ENCODE peak calls at places on chromosomes 2 and 18, in four cellular contexts. One of them, this sample, is unnamed.

GRCh38 chr2:163692611-163693482 is 43.0 kb downstream of the FIGN start:
- DNase-seq in GM12865: no peak
- DNase-seq in CD8-positive, alpha-beta T cell: no peak
- DNase-seq in NCI-H82: no peak
- DNase-seq in this sample: no peak

GRCh38 chr2:106197878-106198277 is 3.8 kb upstream of the UXS1 start:
- DNase-seq in NCI-H82: no peak
- DNase-seq in CD8-positive, alpha-beta T cell: no peak
- DNase-seq in GM12865: no peak
- DNase-seq in this sample: no peak

GRCh38 chr18:1294229-1294628 is 389.6 kb downstream of the ADCYAP1 start:
- DNase-seq in NCI-H82: no peak
- DNase-seq in GM12865: no peak
- DNase-seq in CD8-positive, alpha-beta T cell: no peak
- DNase-seq in this sample: no peak

GRCh38 chr2:19733951-19734425 is 167.8 kb downstream of the TTC32 start:
- DNase-seq in GM12865: no peak
- DNase-seq in NCI-H82: no peak
- DNase-seq in CD8-positive, alpha-beta T cell: no peak
- DNase-seq in this sample: no peak

GRCh38 chr2:95309599-95309998 is 12.5 kb downstream of the KCNIP3 start:
- DNase-seq in NCI-H82: no peak
- DNase-seq in CD8-positive, alpha-beta T cell: no peak
- DNase-seq in GM12865: no peak
- DNase-seq in this sample: no peak

GRCh38 chr2:180291060-180291459 is 284.0 kb upstream of the CWC22 start:
- DNase-seq in CD8-positive, alpha-beta T cell: no peak
- DNase-seq in GM12865: no peak
- DNase-seq in NCI-H82: no peak
- DNase-seq in this sample: no peak

GRCh38 chr2:23381084-23381483 is 3.9 kb upstream of the KLHL29 start:
- DNase-seq in NCI-H82: no peak
- DNase-seq in CD8-positive, alpha-beta T cell: no peak
- DNase-seq in GM12865: peak; percentile 45
- DNase-seq in this sample: no peak

GRCh38 chr2:205903549-205904129 is 182.3 kb downstream of the INO80D start:
- DNase-seq in NCI-H82: peak; percentile 74
- DNase-seq in CD8-positive, alpha-beta T cell: no peak
- DNase-seq in GM12865: peak; percentile 62
- DNase-seq in this sample: no peak

GRCh38 chr2:23721454-23721826 is 205.5 kb downstream of the ATAD2B start:
- DNase-seq in GM12865: no peak
- DNase-seq in NCI-H82: no peak
- DNase-seq in CD8-positive, alpha-beta T cell: no peak
- DNase-seq in this sample: no peak

GRCh38 chr2:118186110-118186857 is 98.0 kb downstream of the INSIG2 start:
- DNase-seq in GM12865: peak; percentile 94
- DNase-seq in CD8-positive, alpha-beta T cell: peak; percentile 88
- DNase-seq in NCI-H82: peak; percentile 79
- DNase-seq in this sample: no peak

GRCh38 chr2:235595420-235596010 is 101.7 kb downstream of the AGAP1 start:
- DNase-seq in CD8-positive, alpha-beta T cell: peak; percentile 13
- DNase-seq in GM12865: peak; percentile 56
- DNase-seq in NCI-H82: peak; percentile 89
- DNase-seq in this sample: peak; percentile 48

GRCh38 chr2:233208382-233209116 is 42.9 kb upstream of the ATG16L1 start:
- DNase-seq in CD8-positive, alpha-beta T cell: no peak
- DNase-seq in GM12865: no peak
- DNase-seq in NCI-H82: no peak
- DNase-seq in this sample: no peak

GRCh38 chr18:78587096-78587495 is 392.5 kb upstream of the SALL3 start:
- DNase-seq in GM12865: no peak
- DNase-seq in CD8-positive, alpha-beta T cell: no peak
- DNase-seq in NCI-H82: no peak
- DNase-seq in this sample: no peak

GRCh38 chr18:23523429-23524212 is 20.3 kb downstream of the RMC1 start:
- DNase-seq in NCI-H82: no peak
- DNase-seq in GM12865: no peak
- DNase-seq in CD8-positive, alpha-beta T cell: no peak
- DNase-seq in this sample: no peak

GRCh38 chr2:222440670-222441422 is 16.5 kb downstream of the SGPP2 start:
- DNase-seq in NCI-H82: no peak
- DNase-seq in GM12865: no peak
- DNase-seq in CD8-positive, alpha-beta T cell: no peak
- DNase-seq in this sample: no peak

GRCh38 chr2:233414273-233414654 is 60.0 kb downstream of the DGKD start:
- DNase-seq in GM12865: no peak
- DNase-seq in CD8-positive, alpha-beta T cell: no peak
- DNase-seq in NCI-H82: no peak
- DNase-seq in this sample: no peak

GRCh38 chr2:169301596-169302330 is 60.6 kb downstream of the LRP2 start:
- DNase-seq in CD8-positive, alpha-beta T cell: no peak
- DNase-seq in NCI-H82: no peak
- DNase-seq in GM12865: no peak
- DNase-seq in this sample: no peak

GRCh38 chr2:160664603-160665145 is 171.1 kb upstream of the RBMS1 start:
- DNase-seq in GM12865: no peak
- DNase-seq in NCI-H82: peak; percentile 7
- DNase-seq in CD8-positive, alpha-beta T cell: no peak
- DNase-seq in this sample: no peak

GRCh38 chr2:201854841-201855240 is 48.5 kb downstream of the CDK15 start:
- DNase-seq in CD8-positive, alpha-beta T cell: no peak
- DNase-seq in GM12865: no peak
- DNase-seq in NCI-H82: no peak
- DNase-seq in this sample: no peak

GRCh38 chr18:58093311-58093790 is 49.3 kb downstream of the NEDD4L start:
- DNase-seq in CD8-positive, alpha-beta T cell: no peak
- DNase-seq in NCI-H82: no peak
- DNase-seq in GM12865: no peak
- DNase-seq in this sample: no peak

GRCh38 chr18:35371412-35372195 is 5.5 kb downstream of the ZNF396 start:
- DNase-seq in NCI-H82: peak; percentile 89
- DNase-seq in GM12865: no peak
- DNase-seq in CD8-positive, alpha-beta T cell: no peak
- DNase-seq in this sample: no peak

GRCh38 chr2:160221391-160222276 is 21.6 kb upstream of the ITGB6 start:
- DNase-seq in GM12865: no peak
- DNase-seq in NCI-H82: peak; percentile 32
- DNase-seq in CD8-positive, alpha-beta T cell: no peak
- DNase-seq in this sample: no peak

GRCh38 chr2:68734688-68735525 is at the start of gene ARHGAP25:
- DNase-seq in NCI-H82: no peak
- DNase-seq in CD8-positive, alpha-beta T cell: peak; percentile 38
- DNase-seq in GM12865: peak; percentile 83
- DNase-seq in this sample: peak; percentile 83